ENCODE peak calls at places on chromosome 15, in five cellular contexts. Z is K562, X is SK-N-SH, B is HCT116, E is HepG2. I is an unnamed sample.

GRCh38 chr15:77753238-77753873 is 120.6 kb upstream of the LINGO1 start:
- DNase-seq in Z (peak; percentile 57), X (no peak), B (no peak), E (peak; percentile 4), I (peak; percentile 70)

GRCh38 chr15:47289667-47290066 is 427.6 kb upstream of the SEMA6D start:
- DNase-seq in Z (no peak), X (no peak), B (no peak), E (no peak), I (no peak)

GRCh38 chr15:40857601-40858351 is 13.9 kb downstream of the SPINT1 start:
- DNase-seq in Z (peak; percentile 89), X (peak; percentile 91), B (no peak), E (peak; percentile 57), I (peak; percentile 84)

GRCh38 chr15:90456236-90456635 is 68.2 kb downstream of the IQGAP1 start:
- DNase-seq in Z (no peak), X (no peak), B (no peak), E (no peak), I (no peak)

GRCh38 chr15:73568881-73569280 is 64.3 kb downstream of the NPTN start:
- DNase-seq in Z (no peak), X (no peak), B (no peak), E (no peak), I (no peak)

GRCh38 chr15:72836676-72837325 is 53.2 kb upstream of the ADPGK start:
- DNase-seq in Z (no peak), X (no peak), B (no peak), E (no peak), I (no peak)

GRCh38 chr15:70093481-70094309 is 4.0 kb downstream of the TLE3 start:
- DNase-seq in Z (no peak), X (no peak), B (no peak), E (no peak), I (peak; percentile 99)

GRCh38 chr15:75775296-75776074 is 62.8 kb upstream of the CSPG4 start:
- DNase-seq in Z (peak; percentile 82), X (no peak), B (peak; percentile 55), E (peak; percentile 41), I (peak; percentile 4)

GRCh38 chr15:101187820-101188516 is 63.9 kb downstream of the CHSY1 start:
- DNase-seq in Z (no peak), X (no peak), B (no peak), E (no peak), I (no peak)

GRCh38 chr15:65302061-65302460 is 2.4 kb upstream of the RNU5B-1 start:
- DNase-seq in Z (no peak), X (no peak), B (no peak), E (no peak), I (no peak)

GRCh38 chr15:92650256-92650655 is 5.3 kb downstream of the FAM174B start:
- DNase-seq in Z (no peak), X (no peak), B (no peak), E (no peak), I (no peak)

GRCh38 chr15:52228928-52229327 is 37.7 kb upstream of the GNB5 start:
- DNase-seq in Z (peak; percentile 14), X (no peak), B (peak; percentile 13), E (peak; percentile 49), I (no peak)

GRCh38 chr15:95684693-95685115 is 645.8 kb upstream of the NR2F2 start:
- DNase-seq in Z (peak; percentile 61), X (no peak), B (peak; percentile 21), E (no peak), I (no peak)

GRCh38 chr15:72706266-72706665 is 20.3 kb downstream of the BBS4 start:
- DNase-seq in Z (peak; percentile 17), X (no peak), B (no peak), E (no peak), I (no peak)

GRCh38 chr15:31977812-31978662 is 52.3 kb upstream of the CHRNA7 start:
- DNase-seq in Z (peak; percentile 65), X (peak; percentile 86), B (peak; percentile 32), E (peak; percentile 16), I (peak; percentile 54)

GRCh38 chr15:73378089-73378488 is 9.3 kb upstream of the HCN4 start:
- DNase-seq in Z (no peak), X (no peak), B (no peak), E (no peak), I (no peak)

GRCh38 chr15:80168421-80168820 is 15.6 kb downstream of the FAH start:
- DNase-seq in Z (no peak), X (no peak), B (no peak), E (no peak), I (no peak)

GRCh38 chr15:96285306-96285705 is 45.2 kb upstream of the NR2F2 start:
- DNase-seq in Z (peak; percentile 28), X (no peak), B (no peak), E (no peak), I (no peak)

GRCh38 chr15:58440181-58440910 is 8.6 kb downstream of the LIPC start:
- DNase-seq in Z (no peak), X (no peak), B (peak; percentile 59), E (peak; percentile 71), I (peak; percentile 19)

GRCh38 chr15:57556040-57556439 is 35.7 kb upstream of the MYZAP start:
- DNase-seq in Z (no peak), X (no peak), B (no peak), E (no peak), I (no peak)

GRCh38 chr15:71455107-71455506 is 339.8 kb downstream of the THSD4 start:
- DNase-seq in Z (no peak), X (no peak), B (no peak), E (no peak), I (no peak)

GRCh38 chr15:73850228-73850627 is 23.1 kb upstream of the TBC1D21 start:
- DNase-seq in Z (no peak), X (no peak), B (no peak), E (no peak), I (no peak)

GRCh38 chr15:27679621-27680521 is 419.2 kb downstream of the OCA2 start:
- DNase-seq in Z (no peak), X (peak; percentile 70), B (no peak), E (no peak), I (no peak)

GRCh38 chr15:75200765-75201608 is 695 bp upstream of the C15orf39 start:
- DNase-seq in Z (peak; percentile 50), X (no peak), B (peak; percentile 44), E (peak; percentile 57), I (peak; percentile 77)

GRCh38 chr15:94397377-94397776 is 166.0 kb downstream of the MCTP2 start:
- DNase-seq in Z (no peak), X (no peak), B (no peak), E (no peak), I (no peak)

GRCh38 chr15:87478688-87479072 is 777.9 kb downstream of the NTRK3 start:
- DNase-seq in Z (no peak), X (no peak), B (no peak), E (no peak), I (no peak)

GRCh38 chr15:69892351-69892750 is 205.4 kb downstream of the TLE3 start:
- DNase-seq in Z (no peak), X (peak; percentile 51), B (no peak), E (no peak), I (no peak)

GRCh38 chr15:91627473-91628309 is 225.8 kb upstream of the SLCO3A1 start:
- DNase-seq in Z (no peak), X (peak; percentile 47), B (no peak), E (no peak), I (no peak)

GRCh38 chr15:49044002-49044401 is 2.2 kb downstream of the SECISBP2L start:
- DNase-seq in Z (no peak), X (no peak), B (no peak), E (no peak), I (no peak)

GRCh38 chr15:77542491-77543001 is 90.2 kb downstream of the LINGO1 start:
- DNase-seq in Z (no peak), X (no peak), B (no peak), E (no peak), I (no peak)

GRCh38 chr15:87805117-87805820 is 451.3 kb downstream of the NTRK3 start:
- DNase-seq in Z (no peak), X (no peak), B (no peak), E (no peak), I (no peak)

GRCh38 chr15:55241193-55241592 is 44.5 kb upstream of the RSL24D1 start:
- DNase-seq in Z (no peak), X (no peak), B (no peak), E (no peak), I (no peak)
- TF ChIP-seq JUND in Z (no peak), X (no peak), B (no peak), E (no peak), I (no peak)

DNA sequence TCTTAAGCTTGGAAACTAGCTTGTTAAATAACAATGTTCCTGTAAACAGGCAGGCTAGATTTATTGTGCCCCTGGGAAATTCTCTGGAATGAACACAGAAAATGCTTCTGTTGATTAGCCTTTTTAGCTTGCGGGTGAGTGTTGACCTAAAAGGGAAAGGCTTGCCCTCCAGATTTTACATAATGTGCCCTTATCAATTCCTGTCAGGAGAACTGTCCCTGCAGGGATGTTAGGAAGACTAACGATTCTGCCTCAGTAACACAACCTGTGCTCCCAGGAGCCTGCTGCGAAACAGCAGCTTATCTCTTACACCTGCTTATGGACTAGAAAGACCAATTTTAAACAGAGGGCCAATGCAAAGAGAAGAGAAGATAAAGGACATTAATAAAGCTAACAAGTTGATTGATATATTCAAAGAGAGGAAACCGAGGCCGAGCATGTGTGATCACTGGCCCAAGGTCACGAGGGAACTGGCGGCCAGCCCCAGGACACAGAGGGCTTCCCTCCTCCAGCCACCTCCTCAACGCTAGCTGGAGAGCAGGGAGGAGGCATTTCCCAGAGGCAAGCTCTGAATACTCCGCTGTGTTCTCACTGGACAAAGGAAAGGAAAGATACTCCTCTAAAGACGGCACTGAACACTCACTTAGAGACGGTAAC is 48.4 kb upstream of the TJP1 start:
- DNase-seq in Z (no peak), X (peak; percentile 41), B (no peak), E (no peak), I (no peak)
- TF ChIP-seq JUND in Z (no peak), X (no peak), B (no peak), E (no peak), I (no peak)

DNA sequence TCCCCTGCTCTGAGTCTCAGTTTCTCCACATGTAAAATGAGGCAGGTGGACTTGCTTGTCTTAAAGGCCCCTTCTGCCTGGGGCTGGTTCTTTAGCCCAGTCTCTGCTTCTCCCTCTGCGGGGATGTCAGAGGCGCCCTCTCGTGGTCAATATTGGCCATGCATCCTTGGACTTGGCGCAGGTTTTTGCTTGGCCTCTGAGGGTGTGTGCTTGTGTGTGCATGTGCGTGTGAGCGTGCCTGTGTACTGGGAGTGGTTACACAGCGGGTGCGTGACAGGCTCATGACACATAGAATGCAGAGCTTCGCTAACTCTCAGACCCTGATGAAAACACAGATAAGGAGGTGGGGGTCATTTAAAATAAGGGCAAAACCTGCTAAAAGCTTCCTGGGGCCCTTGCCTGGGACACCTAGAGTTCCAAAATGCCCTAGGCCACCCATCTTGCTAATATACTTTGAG is 160.9 kb downstream of the SMAD6 start:
- DNase-seq in Z (peak; percentile 82), X (peak; percentile 78), B (peak; percentile 71), E (peak; percentile 60), I (peak; percentile 85)
- TF ChIP-seq JUND in Z (peak; percentile 41), X (no peak), B (no peak), E (no peak), I (no peak)

DNA sequence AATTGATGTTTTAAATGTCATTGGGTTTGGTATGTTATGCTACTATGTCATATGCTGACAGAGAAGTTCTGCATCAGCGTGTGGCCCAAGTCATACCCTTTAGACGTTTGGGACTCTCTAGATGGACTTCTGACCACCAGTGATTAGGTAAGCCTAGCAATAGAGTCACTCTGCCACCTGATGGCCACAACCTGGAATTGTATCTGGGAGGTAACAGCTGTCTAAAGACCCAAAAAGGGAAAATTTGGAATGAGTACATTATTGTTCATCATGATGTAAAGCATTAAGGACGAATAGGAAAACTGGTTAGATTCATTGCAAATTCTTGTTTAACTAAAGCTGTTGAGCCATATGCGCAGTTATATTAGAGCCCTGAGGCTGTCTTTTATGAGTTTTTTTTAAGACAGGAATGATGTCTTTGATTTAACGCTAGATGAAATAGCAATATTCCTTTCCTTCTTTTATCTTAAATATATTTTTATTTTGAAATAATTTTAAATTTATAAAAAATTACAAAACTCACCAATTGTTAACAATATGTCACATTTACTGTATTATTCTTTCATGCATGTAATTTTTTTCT is 63.6 kb downstream of the FAM81A start:
- DNase-seq in Z (peak; percentile 66), X (peak; percentile 60), B (peak; percentile 69), E (peak; percentile 72), I (peak; percentile 73)
- TF ChIP-seq JUND in Z (peak; percentile 4), X (no peak), B (no peak), E (no peak), I (no peak)